ENCODE peak calls at places on chromosome 1, in seven cellular contexts. One of them, this sample, is unnamed.

GRCh38 chr1:12757836-12758235 is 11.8 kb downstream of the CFAP107 start:
- DNase-seq in neural crest cell: no peak
- DNase-seq in mucosa of descending colon: no peak
- DNase-seq in ovary: no peak
- DNase-seq in left lung: no peak
- DNase-seq in fibroblast of the aortic adventitia: no peak
- DNase-seq in AG10803: no peak
- DNase-seq in this sample: no peak

GRCh38 chr1:182185822-182186756 is 124.6 kb upstream of the ZNF648 start:
- DNase-seq in neural crest cell: no peak
- DNase-seq in mucosa of descending colon: no peak
- DNase-seq in ovary: no peak
- DNase-seq in left lung: no peak
- DNase-seq in fibroblast of the aortic adventitia: peak
- DNase-seq in AG10803: peak
- DNase-seq in this sample: no peak

GRCh38 chr1:178328728-178329127 is 168.0 kb downstream of the CLEC20A start:
- DNase-seq in neural crest cell: no peak
- DNase-seq in mucosa of descending colon: no peak
- DNase-seq in ovary: no peak
- DNase-seq in left lung: no peak
- DNase-seq in fibroblast of the aortic adventitia: no peak
- DNase-seq in AG10803: no peak
- DNase-seq in this sample: no peak

GRCh38 chr1:181094402-181094801 is 5.9 kb downstream of the IER5 start:
- DNase-seq in neural crest cell: no peak
- DNase-seq in mucosa of descending colon: no peak
- DNase-seq in ovary: no peak
- DNase-seq in left lung: no peak
- DNase-seq in fibroblast of the aortic adventitia: no peak
- DNase-seq in AG10803: peak
- DNase-seq in this sample: no peak

GRCh38 chr1:43554444-43554992 is 23.8 kb downstream of the PTPRF start:
- DNase-seq in neural crest cell: no peak
- DNase-seq in mucosa of descending colon: no peak
- DNase-seq in ovary: no peak
- DNase-seq in left lung: no peak
- DNase-seq in fibroblast of the aortic adventitia: peak
- DNase-seq in AG10803: peak
- DNase-seq in this sample: no peak

GRCh38 chr1:100100202-100100601 is 32.5 kb downstream of the SASS6 start:
- DNase-seq in neural crest cell: no peak
- DNase-seq in mucosa of descending colon: no peak
- DNase-seq in ovary: no peak
- DNase-seq in left lung: no peak
- DNase-seq in fibroblast of the aortic adventitia: peak
- DNase-seq in AG10803: peak
- DNase-seq in this sample: no peak

GRCh38 chr1:168892945-168893344 is 163.9 kb upstream of the DPT start:
- DNase-seq in neural crest cell: no peak
- DNase-seq in mucosa of descending colon: no peak
- DNase-seq in ovary: no peak
- DNase-seq in left lung: no peak
- DNase-seq in fibroblast of the aortic adventitia: peak
- DNase-seq in AG10803: no peak
- DNase-seq in this sample: no peak

GRCh38 chr1:220184503-220184902 is 87.8 kb downstream of the RAB3GAP2 start:
- DNase-seq in neural crest cell: no peak
- DNase-seq in mucosa of descending colon: no peak
- DNase-seq in ovary: no peak
- DNase-seq in left lung: no peak
- DNase-seq in fibroblast of the aortic adventitia: no peak
- DNase-seq in AG10803: peak
- DNase-seq in this sample: no peak

GRCh38 chr1:171833091-171833822 is 8.0 kb upstream of the DNM3 start:
- DNase-seq in neural crest cell: no peak
- DNase-seq in mucosa of descending colon: no peak
- DNase-seq in ovary: no peak
- DNase-seq in left lung: no peak
- DNase-seq in fibroblast of the aortic adventitia: no peak
- DNase-seq in AG10803: peak
- DNase-seq in this sample: no peak

GRCh38 chr1:40199126-40199525 is 37.9 kb downstream of the RLF start:
- DNase-seq in neural crest cell: no peak
- DNase-seq in mucosa of descending colon: no peak
- DNase-seq in ovary: no peak
- DNase-seq in left lung: no peak
- DNase-seq in fibroblast of the aortic adventitia: no peak
- DNase-seq in AG10803: no peak
- DNase-seq in this sample: no peak

DNA sequence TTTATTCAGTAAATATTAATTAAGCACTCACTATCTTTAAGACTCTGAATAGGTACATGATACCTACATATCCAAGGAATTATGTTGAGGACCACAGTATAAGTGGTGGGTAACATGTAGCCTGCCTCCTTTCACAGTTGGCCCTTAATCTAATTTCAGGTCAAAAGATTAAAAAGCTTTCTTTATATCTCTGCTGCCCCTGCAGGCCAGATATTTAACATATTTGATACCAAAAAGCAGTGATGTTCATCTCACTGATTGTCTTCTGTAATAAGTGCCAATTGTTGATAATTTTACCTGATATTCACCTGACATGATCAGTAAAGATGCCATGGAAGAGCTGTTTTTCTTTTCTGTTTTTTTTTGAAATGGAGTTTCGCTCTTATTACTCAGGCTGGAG is 36.5 kb downstream of the RLF start:
- DNase-seq in neural crest cell: no peak
- DNase-seq in mucosa of descending colon: no peak
- DNase-seq in ovary: no peak
- DNase-seq in left lung: no peak
- DNase-seq in fibroblast of the aortic adventitia: no peak
- DNase-seq in AG10803: no peak
- DNase-seq in this sample: no peak
- TF ChIP-seq CTCF in neural crest cell: peak
- TF ChIP-seq CTCF in mucosa of descending colon: no peak
- TF ChIP-seq CTCF in ovary: no peak
- TF ChIP-seq CTCF in left lung: no peak
- TF ChIP-seq CTCF in fibroblast of the aortic adventitia: no peak
- TF ChIP-seq CTCF in AG10803: peak
- TF ChIP-seq CTCF in this sample: peak

DNA sequence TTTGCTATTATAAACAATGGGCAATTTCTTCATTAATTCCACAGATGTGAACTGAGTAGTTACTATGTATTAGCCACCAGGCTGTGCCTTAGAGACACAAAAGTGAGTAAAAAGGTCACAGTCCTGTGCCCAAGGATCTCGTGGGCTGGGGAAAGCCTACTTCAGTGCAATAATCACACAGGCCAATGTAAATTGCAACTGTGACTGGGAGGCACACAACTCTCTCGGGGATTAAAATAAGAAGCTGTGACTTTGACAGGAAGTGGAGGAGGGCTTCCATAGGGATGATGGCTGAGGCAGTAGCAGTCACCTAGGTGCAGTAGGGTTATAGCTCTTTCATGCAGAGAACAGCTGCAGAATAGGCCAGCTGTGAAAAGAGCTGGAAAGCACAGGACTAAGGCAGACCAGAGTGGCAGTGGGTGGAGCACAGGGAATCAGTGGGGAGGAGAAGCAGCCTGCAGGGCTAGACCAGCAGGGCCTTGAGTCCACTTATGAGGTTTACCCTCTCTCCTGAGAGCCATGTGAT is 121.9 kb downstream of the MAB21L3 start:
- DNase-seq in neural crest cell: no peak
- DNase-seq in mucosa of descending colon: no peak
- DNase-seq in ovary: no peak
- DNase-seq in left lung: no peak
- DNase-seq in fibroblast of the aortic adventitia: no peak
- DNase-seq in AG10803: no peak
- DNase-seq in this sample: no peak
- TF ChIP-seq CTCF in neural crest cell: no peak
- TF ChIP-seq CTCF in mucosa of descending colon: no peak
- TF ChIP-seq CTCF in ovary: no peak
- TF ChIP-seq CTCF in left lung: no peak
- TF ChIP-seq CTCF in fibroblast of the aortic adventitia: no peak
- TF ChIP-seq CTCF in AG10803: no peak
- TF ChIP-seq CTCF in this sample: no peak

DNA sequence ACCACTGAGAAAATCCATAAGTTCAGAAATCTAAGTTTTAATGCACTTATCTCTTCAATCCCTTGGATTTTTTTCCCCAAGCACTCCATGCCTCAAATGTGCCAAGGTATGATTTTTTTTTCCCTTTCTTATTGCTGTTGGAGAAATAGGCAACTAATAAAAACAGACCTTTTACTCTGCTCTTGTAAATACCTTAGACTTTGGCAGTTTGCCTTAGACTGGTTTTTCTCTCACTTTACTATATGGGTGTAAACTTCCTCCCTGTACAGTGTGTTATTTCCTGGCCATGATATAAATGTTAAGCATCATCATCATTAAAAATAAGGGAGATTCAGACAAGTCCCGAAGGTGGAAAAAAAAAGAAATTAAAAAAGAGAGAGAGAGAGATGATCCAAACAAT is 65.7 kb downstream of the LRRC8C start:
- DNase-seq in neural crest cell: no peak
- DNase-seq in mucosa of descending colon: no peak
- DNase-seq in ovary: no peak
- DNase-seq in left lung: no peak
- DNase-seq in fibroblast of the aortic adventitia: no peak
- DNase-seq in AG10803: no peak
- DNase-seq in this sample: no peak
- TF ChIP-seq CTCF in neural crest cell: no peak
- TF ChIP-seq CTCF in mucosa of descending colon: no peak
- TF ChIP-seq CTCF in ovary: no peak
- TF ChIP-seq CTCF in left lung: no peak
- TF ChIP-seq CTCF in fibroblast of the aortic adventitia: no peak
- TF ChIP-seq CTCF in AG10803: no peak
- TF ChIP-seq CTCF in this sample: no peak

GRCh38 chr1:114316204-114316603 is 162.5 kb upstream of the SYT6 start:
- DNase-seq in neural crest cell: no peak
- DNase-seq in mucosa of descending colon: no peak
- DNase-seq in ovary: no peak
- DNase-seq in left lung: no peak
- DNase-seq in fibroblast of the aortic adventitia: no peak
- DNase-seq in AG10803: no peak
- DNase-seq in this sample: no peak
- TF ChIP-seq CTCF in neural crest cell: no peak
- TF ChIP-seq CTCF in mucosa of descending colon: no peak
- TF ChIP-seq CTCF in ovary: no peak
- TF ChIP-seq CTCF in left lung: no peak
- TF ChIP-seq CTCF in fibroblast of the aortic adventitia: no peak
- TF ChIP-seq CTCF in AG10803: no peak
- TF ChIP-seq CTCF in this sample: no peak

DNA sequence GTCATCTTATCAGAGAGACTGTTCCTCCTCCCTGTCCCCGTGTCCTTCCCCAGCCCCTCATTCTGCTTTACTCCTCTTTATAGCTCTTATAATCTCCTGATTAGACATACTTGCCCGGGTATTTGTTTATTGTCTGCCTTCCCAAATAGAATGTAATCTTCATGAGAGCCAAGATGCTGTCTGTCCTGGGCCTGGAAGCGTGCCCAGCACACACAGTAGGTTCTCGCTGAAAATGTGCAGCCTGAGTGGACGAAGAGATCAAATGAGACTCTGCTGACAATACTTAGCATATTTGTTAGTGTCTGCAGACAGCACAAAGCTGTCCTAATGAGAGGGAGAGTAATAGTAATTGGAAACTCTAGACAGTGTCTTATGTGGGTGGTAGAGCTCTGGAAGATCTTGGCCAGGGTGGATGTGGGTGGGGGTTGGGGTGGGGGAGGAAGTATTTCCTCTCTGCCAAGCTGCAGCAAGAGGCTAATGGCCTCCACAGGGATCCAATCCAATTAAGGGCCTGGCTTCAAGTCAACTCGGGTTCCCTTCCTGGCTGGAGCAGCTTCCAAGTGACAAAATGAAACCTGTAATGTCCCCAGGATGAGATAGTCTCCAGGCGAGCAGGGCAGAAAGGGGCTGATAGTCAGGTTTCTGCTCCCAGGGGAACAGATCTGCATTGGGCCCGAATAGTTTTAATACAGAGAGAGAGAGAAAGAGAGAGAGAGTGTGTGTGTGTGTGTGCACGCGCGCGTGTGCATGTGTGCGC is 9.4 kb upstream of the CLIC4 start:
- DNase-seq in neural crest cell: no peak
- DNase-seq in mucosa of descending colon: no peak
- DNase-seq in ovary: peak
- DNase-seq in left lung: no peak
- DNase-seq in fibroblast of the aortic adventitia: peak
- DNase-seq in AG10803: peak
- DNase-seq in this sample: no peak
- TF ChIP-seq CTCF in neural crest cell: no peak
- TF ChIP-seq CTCF in mucosa of descending colon: no peak
- TF ChIP-seq CTCF in ovary: no peak
- TF ChIP-seq CTCF in left lung: no peak
- TF ChIP-seq CTCF in fibroblast of the aortic adventitia: no peak
- TF ChIP-seq CTCF in AG10803: no peak
- TF ChIP-seq CTCF in this sample: no peak